ENCODE peak calls at places on chromosomes 7 and 10, in seven cellular contexts. A is BE2C, Y is iPS-NIHi11, O is GDM1, L is activated T-cell treated with anti-CD3 and anti-CD28 coated beads for 1 hour, E is SW480, M is Caki2. I is an unnamed sample.

GRCh38 chr7:117950601-117951278 is 77.5 kb upstream of the CTTNBP2 start:
- DNase-seq in A (no peak), Y (no peak), O (peak), L (no peak), E (no peak), M (no peak), I (no peak)

GRCh38 chr10:132835848-132836233 is 49.9 kb upstream of the NKX6-2 start:
- DNase-seq in A (no peak), Y (peak), O (no peak), L (no peak), E (no peak), M (no peak), I (no peak)

GRCh38 chr7:30412810-30413504 is 65.6 kb downstream of the NOD1 start:
- DNase-seq in A (peak), Y (peak), O (no peak), L (no peak), E (peak), M (peak), I (no peak)

GRCh38 chr10:16887565-16887964 is 70.3 kb upstream of the RSU1 start:
- DNase-seq in A (peak), Y (no peak), O (no peak), L (no peak), E (no peak), M (peak), I (no peak)

GRCh38 chr7:47771301-47771989 is 176.8 kb downstream of the PKD1L1 start:
- DNase-seq in A (no peak), Y (no peak), O (no peak), L (no peak), E (no peak), M (peak), I (no peak)

GRCh38 chr10:71981024-71981867 is 17.1 kb downstream of the CHST3 start:
- DNase-seq in A (no peak), Y (no peak), O (no peak), L (no peak), E (no peak), M (no peak), I (no peak)

GRCh38 chr10:46556515-46557318 is at the start of gene GPRIN2:
- DNase-seq in A (peak), Y (peak), O (no peak), L (no peak), E (no peak), M (no peak), I (no peak)

GRCh38 chr10:119263966-119264621 is 56.7 kb downstream of the GRK5 start:
- DNase-seq in A (no peak), Y (no peak), O (no peak), L (no peak), E (no peak), M (no peak), I (no peak)

GRCh38 chr10:79381804-79382221 is 34.5 kb downstream of the PPIF start:
- DNase-seq in A (no peak), Y (peak), O (no peak), L (no peak), E (no peak), M (peak), I (no peak)

GRCh38 chr10:43817368-43817767 is 168.7 kb upstream of the ZNF32 start:
- DNase-seq in A (no peak), Y (no peak), O (no peak), L (no peak), E (no peak), M (no peak), I (no peak)

GRCh38 chr7:100476903-100477870 is 1.8 kb downstream of the TSC22D4 start:
- DNase-seq in A (peak), Y (peak), O (no peak), L (no peak), E (no peak), M (no peak), I (no peak)

GRCh38 chr7:151990567-151990966 is 34.3 kb downstream of the GALNTL5 start:
- DNase-seq in A (no peak), Y (no peak), O (no peak), L (no peak), E (peak), M (no peak), I (no peak)

GRCh38 chr10:6618340-6618739 is 38.3 kb upstream of the PRKCQ start:
- DNase-seq in A (no peak), Y (no peak), O (no peak), L (no peak), E (no peak), M (no peak), I (no peak)

GRCh38 chr7:22700559-22701002 is 26.4 kb upstream of the IL6 start:
- DNase-seq in A (no peak), Y (no peak), O (no peak), L (no peak), E (no peak), M (no peak), I (no peak)

GRCh38 chr10:130202984-130203617 is 66.9 kb downstream of the GLRX3 start:
- DNase-seq in A (no peak), Y (no peak), O (peak), L (no peak), E (no peak), M (no peak), I (no peak)

GRCh38 chr10:100019824-100020160 is 10.0 kb upstream of the DNMBP start:
- DNase-seq in A (no peak), Y (peak), O (no peak), L (no peak), E (no peak), M (no peak), I (no peak)

GRCh38 chr10:98225000-98225399 is 43.0 kb downstream of the LOXL4 start:
- DNase-seq in A (no peak), Y (no peak), O (no peak), L (no peak), E (no peak), M (no peak), I (no peak)

GRCh38 chr7:157425761-157426160 is 89.0 kb downstream of the DNAJB6 start:
- DNase-seq in A (no peak), Y (no peak), O (no peak), L (no peak), E (no peak), M (no peak), I (no peak)

GRCh38 chr7:158029431-158029938 is 558.1 kb downstream of the PTPRN2 start:
- DNase-seq in A (no peak), Y (no peak), O (no peak), L (no peak), E (no peak), M (no peak), I (no peak)

GRCh38 chr7:585229-585711 is 65.6 kb upstream of the PDGFA start:
- DNase-seq in A (no peak), Y (no peak), O (no peak), L (no peak), E (no peak), M (no peak), I (no peak)

GRCh38 chr10:47333532-47333931 is 11.3 kb downstream of the GDF2 start:
- DNase-seq in A (no peak), Y (no peak), O (no peak), L (no peak), E (no peak), M (no peak), I (no peak)

GRCh38 chr7:157576415-157576814 is 239.6 kb downstream of the DNAJB6 start:
- DNase-seq in A (no peak), Y (no peak), O (peak), L (peak), E (no peak), M (no peak), I (peak)

GRCh38 chr10:81570878-81571794 is 303.9 kb upstream of the NRG3 start:
- DNase-seq in A (no peak), Y (no peak), O (no peak), L (no peak), E (no peak), M (no peak), I (no peak)

GRCh38 chr7:26348987-26349809 is 57.5 kb downstream of the SNX10 start:
- DNase-seq in A (no peak), Y (no peak), O (no peak), L (no peak), E (no peak), M (peak), I (no peak)

GRCh38 chr10:773562-774161 is 84.2 kb upstream of the DIP2C start:
- DNase-seq in A (no peak), Y (no peak), O (no peak), L (no peak), E (no peak), M (no peak), I (no peak)